ENCODE peak calls at places on chromosomes 7 and 10, in four cellular contexts. I is WERI-Rb-1, L is cardiac fibroblast, X is kidney. Z is an unnamed sample.

GRCh38 chr10:118523775-118524174 is 71.7 kb downstream of the PRLHR start:
- DNase-seq in I (no peak), L (no peak), X (no peak), Z (no peak)

GRCh38 chr10:34528320-34528719 is 286.8 kb downstream of the PARD3 start:
- DNase-seq in I (no peak), L (peak; percentile 95), X (no peak), Z (peak; percentile 11)

GRCh38 chr7:14734839-14735321 is 167.7 kb downstream of the DGKB start:
- DNase-seq in I (peak; percentile 37), L (no peak), X (no peak), Z (peak; percentile 82)

GRCh38 chr10:2121944-2122343 is 384.6 kb upstream of the ADARB2 start:
- DNase-seq in I (no peak), L (no peak), X (no peak), Z (no peak)

GRCh38 chr7:157041004-157041403 is 30.5 kb upstream of the MNX1 start:
- DNase-seq in I (no peak), L (no peak), X (no peak), Z (peak; percentile 69)

GRCh38 chr7:65927489-65928448 is 54.2 kb downstream of the GUSB start:
- DNase-seq in I (no peak), L (peak; percentile 26), X (no peak), Z (no peak)

GRCh38 chr10:6014241-6014761 is 37.0 kb upstream of the IL15RA start:
- DNase-seq in I (peak; percentile 6), L (peak; percentile 74), X (no peak), Z (peak; percentile 65)

GRCh38 chr10:74586088-74586585 is 240.3 kb upstream of the KAT6B start:
- DNase-seq in I (peak; percentile 19), L (peak; percentile 15), X (no peak), Z (no peak)

GRCh38 chr7:127911968-127912511 is 119.2 kb downstream of the LRRC4 start:
- DNase-seq in I (no peak), L (no peak), X (no peak), Z (no peak)

GRCh38 chr10:37703074-37703473 is 154.3 kb downstream of the ZNF248 start:
- DNase-seq in I (no peak), L (no peak), X (no peak), Z (no peak)

GRCh38 chr10:14403846-14404623 is 73.3 kb upstream of the FRMD4A start:
- DNase-seq in I (no peak), L (no peak), X (no peak), Z (no peak)

GRCh38 chr7:99876491-99876890 is 342 bp downstream of the OR2AE1 start:
- DNase-seq in I (no peak), L (no peak), X (no peak), Z (no peak)

GRCh38 chr7:30697716-30698460 is 15.6 kb upstream of the CRHR2 start:
- DNase-seq in I (peak; percentile 49), L (no peak), X (peak; percentile 41), Z (peak; percentile 68)

GRCh38 chr10:74855027-74855426 is 28.6 kb downstream of the KAT6B start:
- DNase-seq in I (peak; percentile 19), L (no peak), X (no peak), Z (no peak)

GRCh38 chr10:36606234-36606839 is 519.1 kb upstream of the ANKRD30A start:
- DNase-seq in I (no peak), L (no peak), X (no peak), Z (no peak)

GRCh38 chr10:14459670-14460069 is 128.9 kb upstream of the FRMD4A start:
- DNase-seq in I (no peak), L (no peak), X (no peak), Z (no peak)

GRCh38 chr7:39051707-39052106 is 74.0 kb downstream of the POU6F2 start:
- DNase-seq in I (no peak), L (no peak), X (no peak), Z (no peak)

GRCh38 chr10:114540191-114540590 is 117.9 kb downstream of the ABLIM1 start:
- DNase-seq in I (peak; percentile 60), L (no peak), X (no peak), Z (no peak)

GRCh38 chr10:131888186-131888604 is 12.6 kb upstream of the PPP2R2D start:
- DNase-seq in I (no peak), L (no peak), X (peak; percentile 6), Z (no peak)

GRCh38 chr7:125074141-125074540 is 144.5 kb upstream of the POT1 start:
- DNase-seq in I (no peak), L (no peak), X (no peak), Z (no peak)

GRCh38 chr7:102079140-102080002 is 207.3 kb upstream of the SH2B2 start:
- DNase-seq in I (no peak), L (no peak), X (no peak), Z (no peak)

GRCh38 chr10:80760914-80761371 is 223.2 kb downstream of the SH2D4B start:
- DNase-seq in I (no peak), L (no peak), X (no peak), Z (no peak)

GRCh38 chr10:69748621-69749020 is 53.1 kb upstream of the COL13A1 start:
- DNase-seq in I (no peak), L (no peak), X (no peak), Z (no peak)

GRCh38 chr10:69103784-69104183 is 15.9 kb downstream of the SRGN start:
- DNase-seq in I (peak; percentile 23), L (no peak), X (no peak), Z (no peak)

GRCh38 chr10:72124984-72125383 is 36.6 kb upstream of the SPOCK2 start:
- DNase-seq in I (no peak), L (peak; percentile 44), X (no peak), Z (no peak)

GRCh38 chr10:101986277-101986971 is 69.5 kb downstream of the ARMH3 start:
- DNase-seq in I (no peak), L (peak; percentile 84), X (no peak), Z (no peak)

GRCh38 chr7:39413866-39414668 is 152.1 kb upstream of the YAE1 start:
- DNase-seq in I (peak; percentile 71), L (peak; percentile 43), X (peak; percentile 76), Z (peak; percentile 84)

GRCh38 chr7:142871260-142872105 is 14.1 kb downstream of the TRPV6 start:
- DNase-seq in I (no peak), L (no peak), X (no peak), Z (no peak)

GRCh38 chr7:100894860-100895700 is 608 bp downstream of the ACHE start:
- DNase-seq in I (peak; percentile 61), L (no peak), X (peak; percentile 86), Z (peak; percentile 97)

DNA sequence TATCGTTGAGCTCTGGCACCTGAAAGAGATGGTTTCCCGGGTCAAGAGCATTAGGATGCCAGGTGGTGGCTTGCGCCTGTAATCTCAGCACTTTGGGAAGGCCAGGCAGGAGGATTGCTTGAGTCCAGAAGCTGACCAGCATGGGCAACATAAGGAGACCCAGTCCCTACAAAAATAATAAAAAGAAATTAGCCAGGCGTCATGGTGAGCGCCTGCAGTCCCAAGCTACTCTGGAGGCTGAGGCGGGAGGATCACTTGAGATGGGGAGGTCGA is 6.1 kb upstream of the KCP start:
- DNase-seq in I (no peak), L (no peak), X (no peak), Z (no peak)
- H3K4me3 ChIP-seq in I (no peak overlapping the region), L (no peak overlapping the region), X (no peak overlapping the region), Z (no peak overlapping the region)

GRCh38 chr10:26216577-26216948 is at the start of gene GAD2:
- DNase-seq in I (no peak), L (no peak), X (no peak), Z (peak; percentile 62)
- H3K4me3 ChIP-seq in I (peak within 1 kb of the TSS; percentile 51), L (no peak within 1 kb of the TSS), X (no peak within 1 kb of the TSS), Z (peak within 1 kb of the TSS; percentile 51)

GRCh38 chr7:158740013-158740656 is 35.5 kb upstream of the NCAPG2 start:
- DNase-seq in I (no peak), L (peak; percentile 93), X (no peak), Z (no peak)
- H3K4me3 ChIP-seq in I (no peak overlapping the region), L (peak overlapping the region; percentile 7), X (no peak overlapping the region), Z (no peak overlapping the region)

GRCh38 chr10:103836776-103837344 is 18.5 kb downstream of the SH3PXD2A start:
- DNase-seq in I (no peak), L (no peak), X (no peak), Z (no peak)

GRCh38 chr10:103834436-103835095 is 20.8 kb downstream of the SH3PXD2A start:
- DNase-seq in I (no peak), L (no peak), X (no peak), Z (no peak)

GRCh38 chr10:103833731-103834365 is 21.5 kb downstream of the SH3PXD2A start:
- DNase-seq in I (no peak), L (peak; percentile 86), X (peak; percentile 88), Z (peak; percentile 74)

GRCh38 chr10:103836273-103836672 is 19.1 kb downstream of the SH3PXD2A start:
- DNase-seq in I (no peak), L (no peak), X (no peak), Z (no peak)

GRCh38 chr10:103835121-103836045 is 20.0 kb downstream of the SH3PXD2A start:
- DNase-seq in I (no peak), L (peak; percentile 95), X (peak; percentile 91), Z (no peak)
- H3K4me3 ChIP-seq in I (no peak overlapping the region), L (no peak overlapping the region), X (no peak overlapping the region), Z (no peak overlapping the region)

DNA sequence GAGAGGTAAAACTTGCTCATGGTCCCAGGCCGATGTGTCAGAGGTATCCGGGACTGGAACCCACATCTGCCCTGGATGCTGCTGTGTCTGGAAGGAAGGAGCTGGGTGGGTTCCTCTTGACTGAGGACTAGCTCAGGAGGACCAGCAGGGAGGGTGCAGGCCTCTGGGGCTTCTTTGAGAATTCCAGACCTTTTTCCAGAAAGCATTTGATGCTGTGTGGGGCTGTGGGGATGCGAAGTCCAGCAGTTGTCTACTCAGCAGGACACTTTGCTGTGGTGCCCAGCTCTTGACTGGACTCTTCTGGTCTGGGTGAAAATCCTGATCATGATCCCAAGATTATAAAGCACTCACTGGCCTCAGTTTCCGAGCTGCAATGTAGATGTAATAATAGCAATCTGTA is 1.7 kb downstream of the RAMP3 start:
- DNase-seq in I (no peak), L (no peak), X (peak; percentile 27), Z (no peak)
- H3K4me3 ChIP-seq in I (no peak overlapping the region), L (no peak overlapping the region), X (peak overlapping the region; percentile 51), Z (no peak overlapping the region)

GRCh38 chr7:26155531-26156375 is 3.8 kb downstream of the NFE2L3 start:
- DNase-seq in I (no peak), L (no peak), X (no peak), Z (peak; percentile 40)
- H3K4me3 ChIP-seq in I (no peak overlapping the region), L (peak overlapping the region; percentile 9), X (no peak overlapping the region), Z (no peak overlapping the region)